ENCODE peak calls at places on chromosomes 7 and 10, in seven cellular contexts. U, L, G, F, H, V and Y are unnamed samples.

GRCh38 chr10:86630079-86630478 is 24.3 kb upstream of the OPN4 start:
- DNase-seq in U (no peak), L (peak), G (no peak), F (no peak), H (no peak), V (no peak), Y (no peak)

GRCh38 chr7:111931958-111932357 is 274.2 kb downstream of the DOCK4 start:
- DNase-seq in U (no peak), L (peak), G (no peak), F (no peak), H (peak), V (no peak), Y (no peak)

GRCh38 chr10:97922378-97922758 is 72.7 kb downstream of the GOLGA7B start:
- DNase-seq in U (no peak), L (no peak), G (no peak), F (no peak), H (no peak), V (no peak), Y (no peak)

GRCh38 chr10:132906106-132906505 is 36.3 kb downstream of the CFAP46 start:
- DNase-seq in U (no peak), L (no peak), G (no peak), F (no peak), H (no peak), V (no peak), Y (no peak)

GRCh38 chr7:1463685-1464223 is 4.5 kb upstream of the MICALL2 start:
- DNase-seq in U (no peak), L (no peak), G (no peak), F (no peak), H (no peak), V (no peak), Y (no peak)

GRCh38 chr7:12583181-12583580 is 12.7 kb downstream of the SCIN start:
- DNase-seq in U (no peak), L (no peak), G (no peak), F (no peak), H (no peak), V (no peak), Y (no peak)

GRCh38 chr10:23314835-23315239 is 29.8 kb downstream of the C10orf67 start:
- DNase-seq in U (peak), L (peak), G (peak), F (no peak), H (peak), V (peak), Y (peak)

GRCh38 chr7:131293018-131293417 is 34.7 kb upstream of the MKLN1 start:
- DNase-seq in U (no peak), L (peak), G (no peak), F (no peak), H (no peak), V (no peak), Y (no peak)

GRCh38 chr7:149635561-149636329 is 137.6 kb downstream of the ZNF467 start:
- DNase-seq in U (peak), L (no peak), G (no peak), F (peak), H (peak), V (no peak), Y (no peak)

GRCh38 chr7:9036080-9036479 is 602.7 kb downstream of the NXPH1 start:
- DNase-seq in U (no peak), L (no peak), G (no peak), F (no peak), H (no peak), V (no peak), Y (no peak)

GRCh38 chr7:18890134-18890533 is 227.3 kb downstream of the TWIST1 start:
- DNase-seq in U (no peak), L (peak), G (no peak), F (no peak), H (no peak), V (no peak), Y (peak)

GRCh38 chr7:48875300-48875916 is 48.9 kb upstream of the CDC14C start:
- DNase-seq in U (no peak), L (no peak), G (no peak), F (peak), H (peak), V (no peak), Y (peak)

GRCh38 chr7:128846781-128847444 is 15.7 kb upstream of the ATP6V1F start:
- DNase-seq in U (no peak), L (no peak), G (no peak), F (no peak), H (no peak), V (no peak), Y (no peak)

GRCh38 chr7:33248663-33249062 is 119.3 kb downstream of the BBS9 start:
- DNase-seq in U (no peak), L (peak), G (no peak), F (no peak), H (peak), V (no peak), Y (no peak)

GRCh38 chr10:27819781-27820531 is 74.3 kb upstream of the MKX start:
- DNase-seq in U (no peak), L (peak), G (no peak), F (no peak), H (peak), V (no peak), Y (no peak)

GRCh38 chr10:49791100-49791499 is 29.0 kb upstream of the OGDHL start:
- DNase-seq in U (no peak), L (no peak), G (no peak), F (no peak), H (no peak), V (no peak), Y (no peak)

GRCh38 chr7:18086165-18087030 is 58.8 kb upstream of the PRPS1L1 start:
- DNase-seq in U (peak), L (no peak), G (peak), F (no peak), H (no peak), V (no peak), Y (peak)

GRCh38 chr10:2111936-2112335 is 374.6 kb upstream of the ADARB2 start:
- DNase-seq in U (no peak), L (no peak), G (no peak), F (peak), H (peak), V (no peak), Y (no peak)

GRCh38 chr7:112143567-112143966 is 62.6 kb downstream of the DOCK4 start:
- DNase-seq in U (no peak), L (peak), G (no peak), F (no peak), H (no peak), V (no peak), Y (no peak)

GRCh38 chr7:68439897-68440296 is 1158.4 kb upstream of the AUTS2 start:
- DNase-seq in U (no peak), L (no peak), G (no peak), F (no peak), H (no peak), V (no peak), Y (no peak)
- TF ChIP-seq RFX5 in U (no peak), L (no peak), G (no peak), F (no peak), H (no peak), V (no peak), Y (no peak)

DNA sequence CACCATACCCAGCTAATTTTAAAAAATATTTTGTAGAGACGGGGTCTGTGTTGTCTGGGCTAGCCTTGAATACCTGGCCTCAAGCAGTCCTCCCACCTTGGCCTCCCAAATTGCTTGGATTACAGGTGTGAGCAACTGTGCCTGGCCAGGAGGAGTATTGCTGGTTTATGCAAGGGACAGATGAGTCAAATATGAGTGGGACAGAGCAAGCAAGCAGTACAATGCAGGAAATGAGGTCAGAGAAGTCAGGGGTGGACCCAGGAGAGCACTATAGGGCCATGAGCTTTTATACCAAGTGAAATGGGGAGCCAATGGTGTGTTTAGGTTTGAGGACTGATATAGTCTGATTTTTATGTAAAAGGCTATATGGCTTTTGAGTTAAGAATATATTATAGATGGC is 6.3 kb downstream of the TSPAN13 start:
- DNase-seq in U (no peak), L (no peak), G (no peak), F (no peak), H (no peak), V (no peak), Y (no peak)
- TF ChIP-seq RFX5 in U (no peak), L (no peak), G (no peak), F (no peak), H (no peak), V (no peak), Y (no peak)

GRCh38 chr10:42734537-42734936 is 48.1 kb upstream of the BMS1 start:
- DNase-seq in U (no peak), L (no peak), G (no peak), F (no peak), H (no peak), V (no peak), Y (no peak)
- TF ChIP-seq RFX5 in U (no peak), L (no peak), G (no peak), F (no peak), H (no peak), V (no peak), Y (no peak)

DNA sequence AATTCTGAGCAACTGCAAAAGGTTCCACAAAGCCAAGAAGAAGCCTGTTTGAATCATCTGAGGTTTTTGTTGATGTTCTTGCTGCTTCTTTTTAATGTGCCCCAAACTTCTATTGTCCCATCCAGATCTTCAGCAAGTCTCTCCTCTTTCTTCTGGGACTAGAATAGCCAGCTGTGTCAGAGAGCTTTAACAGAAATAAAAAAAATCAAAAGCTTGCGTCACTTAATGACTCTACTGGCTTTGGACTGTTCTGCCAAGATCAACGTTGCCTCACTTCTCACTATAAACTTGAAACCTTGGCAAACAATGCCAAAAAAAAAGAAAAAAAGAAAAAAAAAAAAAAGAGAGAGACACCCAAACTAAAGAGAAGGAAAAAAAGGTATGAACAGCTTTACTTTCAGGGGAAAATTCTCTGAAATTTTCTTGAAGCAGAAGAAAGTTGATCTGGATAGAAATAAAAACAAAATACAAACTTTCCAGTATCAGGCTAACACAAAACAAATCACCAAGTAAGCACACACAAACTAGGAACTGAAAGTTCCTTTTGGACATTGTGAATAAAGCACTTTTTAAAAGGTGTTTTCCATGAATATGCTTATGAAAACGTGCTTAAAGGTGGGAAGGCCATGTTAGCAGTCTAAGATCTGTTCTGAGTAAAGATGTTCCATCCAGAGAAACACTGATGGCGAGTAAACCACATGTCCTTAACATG is 14.8 kb downstream of the USP54 start:
- DNase-seq in U (no peak), L (peak), G (no peak), F (no peak), H (peak), V (peak), Y (no peak)
- TF ChIP-seq RFX5 in U (no peak), L (no peak), G (no peak), F (no peak), H (no peak), V (no peak), Y (no peak)

GRCh38 chr10:94108200-94108599 is 114.5 kb downstream of the PLCE1 start:
- DNase-seq in U (no peak), L (peak), G (no peak), F (no peak), H (no peak), V (no peak), Y (no peak)
- TF ChIP-seq RFX5 in U (no peak), L (no peak), G (no peak), F (no peak), H (no peak), V (no peak), Y (no peak)

GRCh38 chr10:73865459-73866442 is 8.6 kb downstream of the CAMK2G start:
- DNase-seq in U (no peak), L (no peak), G (no peak), F (no peak), H (no peak), V (no peak), Y (no peak)
- TF ChIP-seq RFX5 in U (no peak), L (no peak), G (no peak), F (no peak), H (no peak), V (no peak), Y (no peak)

DNA sequence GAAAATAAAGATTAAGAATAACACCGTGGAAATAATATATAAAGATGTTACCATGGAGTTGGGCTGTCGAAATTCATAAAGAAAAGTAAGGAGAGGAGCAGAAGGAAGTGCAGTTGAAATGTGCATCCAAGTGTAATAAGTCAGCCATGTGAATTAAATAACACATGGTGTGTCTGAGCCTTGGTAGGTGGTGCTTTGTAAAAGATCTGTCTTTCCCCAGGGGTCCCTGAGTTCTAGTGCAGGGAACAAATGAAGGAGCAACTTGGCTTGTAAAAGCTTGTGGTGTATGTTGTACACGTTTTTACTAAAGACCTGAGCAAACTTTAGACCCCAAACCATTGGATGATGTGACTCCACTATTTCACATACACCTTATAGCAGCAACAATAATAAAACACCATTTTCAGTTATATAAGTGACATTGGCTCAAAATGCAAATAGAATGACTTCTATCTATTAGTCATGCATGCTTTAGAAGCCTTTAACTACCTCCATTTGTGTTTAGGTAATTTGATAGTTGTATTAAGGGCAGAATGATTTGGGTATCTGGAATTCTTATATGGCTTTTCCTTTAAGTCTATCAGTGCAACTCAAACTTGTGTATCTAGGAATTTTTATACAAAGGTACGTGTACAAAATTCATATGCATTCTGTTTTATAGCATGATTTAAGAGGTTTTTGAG is 11.4 kb downstream of the STARD3NL start:
- DNase-seq in U (no peak), L (peak), G (no peak), F (no peak), H (no peak), V (no peak), Y (no peak)
- TF ChIP-seq RFX5 in U (no peak), L (no peak), G (no peak), F (no peak), H (no peak), V (no peak), Y (no peak)

GRCh38 chr10:33507662-33508425 is 173.4 kb upstream of the NRP1 start:
- DNase-seq in U (no peak), L (peak), G (no peak), F (no peak), H (peak), V (no peak), Y (no peak)

GRCh38 chr10:33506838-33507661 is 172.6 kb upstream of the NRP1 start:
- DNase-seq in U (no peak), L (peak), G (no peak), F (no peak), H (no peak), V (peak), Y (no peak)

GRCh38 chr10:33501161-33501560 is 166.7 kb upstream of the NRP1 start:
- DNase-seq in U (no peak), L (peak), G (no peak), F (no peak), H (no peak), V (no peak), Y (no peak)

GRCh38 chr10:33509231-33509871 is 174.9 kb upstream of the NRP1 start:
- DNase-seq in U (peak), L (peak), G (peak), F (no peak), H (peak), V (peak), Y (peak)

GRCh38 chr10:33506391-33506790 is 171.9 kb upstream of the NRP1 start:
- DNase-seq in U (no peak), L (no peak), G (no peak), F (no peak), H (no peak), V (no peak), Y (no peak)
- TF ChIP-seq RFX5 in U (no peak), L (no peak), G (no peak), F (no peak), H (no peak), V (no peak), Y (no peak)